ENCODE peak calls at places on chromosomes 13 and 19, in four cellular contexts. I is right cardiac atrium, O is aorta, V is fibroblast of lung. E is an unnamed sample. For H3K27me3, the result is how much of the 10 kb centered on the place peaks cover.

GRCh38 chr13:51050021-51050886 is 60.8 kb downstream of the C13orf42 start:
- DNase-seq in I (no peak), O (no peak), V (no peak), E (no peak)

GRCh38 chr13:110475550-110476219 is 85.8 kb downstream of the RAB20 start:
- DNase-seq in I (no peak), O (no peak), V (no peak), E (no peak)

GRCh38 chr19:4443966-4444764 is 13.4 kb downstream of the UBXN6 start:
- DNase-seq in I (no peak), O (no peak), V (no peak), E (no peak)

GRCh38 chr19:28497137-28497536 is 715.8 kb downstream of the UQCRFS1 start:
- DNase-seq in I (no peak), O (no peak), V (peak), E (no peak)

GRCh38 chr13:33352023-33352422 is 66.5 kb upstream of the STARD13 start:
- DNase-seq in I (no peak), O (no peak), V (no peak), E (no peak)

GRCh38 chr13:59230484-59231264 is 933.1 kb downstream of the DIAPH3 start:
- DNase-seq in I (no peak), O (no peak), V (no peak), E (no peak)

GRCh38 chr19:37654525-37654832 is 786 bp downstream of the ZFP30 start:
- DNase-seq in I (no peak), O (no peak), V (peak), E (no peak)

GRCh38 chr19:12380444-12380737 is 14.9 kb upstream of the ZNF442 start:
- DNase-seq in I (no peak), O (no peak), V (no peak), E (no peak)

GRCh38 chr13:41139296-41139966 is 6.8 kb upstream of the KBTBD6 start:
- DNase-seq in I (no peak), O (no peak), V (peak), E (no peak)

GRCh38 chr19:11330103-11330502 is 9.4 kb downstream of the RAB3D start:
- DNase-seq in I (no peak), O (no peak), V (no peak), E (no peak)

GRCh38 chr19:33397536-33398360 is 24.2 kb downstream of the CEBPG start:
- DNase-seq in I (no peak), O (peak), V (no peak), E (no peak)

GRCh38 chr19:37999309-38000213 is 92.6 kb downstream of the SIPA1L3 start:
- DNase-seq in I (peak), O (no peak), V (peak), E (peak)

GRCh38 chr13:47886314-47886713 is 114.8 kb downstream of the SUCLA2 start:
- DNase-seq in I (no peak), O (no peak), V (no peak), E (no peak)

GRCh38 chr13:68257111-68257842 is 1027.1 kb upstream of the PCDH9 start:
- DNase-seq in I (no peak), O (no peak), V (no peak), E (no peak)

GRCh38 chr19:879711-880438 is 13.1 kb downstream of the MED16 start:
- DNase-seq in I (no peak), O (no peak), V (no peak), E (no peak)

GRCh38 chr19:51462276-51462675 is 4.0 kb upstream of the SIGLEC8 start:
- DNase-seq in I (no peak), O (no peak), V (no peak), E (no peak)
- H3K27me3 ChIP-seq in I (under half), O (under half), V (under half), E (under half)

GRCh38 chr19:45450042-45450380 is 17.8 kb upstream of the FOSB start:
- DNase-seq in I (no peak), O (no peak), V (no peak), E (no peak)
- H3K4me3 ChIP-seq in I (peak), O (no peak), V (peak), E (peak)

DNA sequence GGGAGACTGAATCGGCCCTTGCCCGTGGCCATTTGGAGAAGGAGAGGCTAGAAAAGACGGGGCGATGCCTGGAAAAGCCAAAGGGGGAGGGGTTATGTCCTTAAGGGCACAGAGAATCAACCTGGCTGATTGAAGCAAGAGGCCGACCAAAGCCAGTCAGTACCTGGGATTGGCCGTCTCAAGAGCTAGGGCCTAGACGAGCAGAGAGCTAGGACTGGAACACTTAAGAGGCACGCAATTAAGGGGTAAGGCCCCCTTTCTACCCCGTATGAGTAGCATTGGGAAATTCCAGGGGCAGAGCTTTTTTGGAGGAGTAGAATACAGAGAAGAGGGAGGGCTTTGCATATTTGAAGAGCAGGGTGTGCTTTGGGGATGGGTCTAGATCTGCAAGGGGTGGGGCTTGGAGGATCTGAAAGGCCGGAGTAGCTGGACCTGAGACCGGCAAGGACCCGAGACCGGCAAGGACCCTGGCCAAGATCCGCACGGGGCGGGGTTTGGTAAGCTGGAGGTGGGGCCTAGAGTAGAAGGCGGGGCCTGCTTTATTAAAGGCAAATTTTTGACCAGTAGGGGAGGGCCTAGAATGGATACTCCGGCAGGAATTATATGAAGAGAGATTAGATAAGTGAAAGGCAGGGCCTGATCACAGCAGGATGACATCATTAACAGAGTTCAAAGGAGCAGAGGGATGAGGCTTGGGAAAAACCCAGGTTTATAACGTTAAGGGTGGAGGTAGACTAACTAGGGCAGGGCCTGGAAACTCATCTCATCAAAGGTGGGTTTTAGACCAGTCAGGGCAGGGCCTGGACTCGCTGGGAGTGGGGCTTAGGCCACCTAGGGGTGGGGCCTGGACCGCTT is 10.7 kb upstream of the CACNG6 start:
- DNase-seq in I (peak), O (no peak), V (peak), E (no peak)
- H3K27me3 ChIP-seq in I (under half), O (under half), V (under half), E (half or more)

GRCh38 chr13:87120476-87120875 is 550.7 kb upstream of the SLITRK5 start:
- DNase-seq in I (no peak), O (no peak), V (no peak), E (no peak)

GRCh38 chr13:87124785-87125074 is 546.4 kb upstream of the SLITRK5 start:
- DNase-seq in I (no peak), O (no peak), V (no peak), E (no peak)

GRCh38 chr13:87128006-87128405 is 543.2 kb upstream of the SLITRK5 start:
- DNase-seq in I (no peak), O (no peak), V (peak), E (no peak)

GRCh38 chr13:87123987-87124784 is 547.0 kb upstream of the SLITRK5 start:
- DNase-seq in I (no peak), O (no peak), V (peak), E (peak)

DNA sequence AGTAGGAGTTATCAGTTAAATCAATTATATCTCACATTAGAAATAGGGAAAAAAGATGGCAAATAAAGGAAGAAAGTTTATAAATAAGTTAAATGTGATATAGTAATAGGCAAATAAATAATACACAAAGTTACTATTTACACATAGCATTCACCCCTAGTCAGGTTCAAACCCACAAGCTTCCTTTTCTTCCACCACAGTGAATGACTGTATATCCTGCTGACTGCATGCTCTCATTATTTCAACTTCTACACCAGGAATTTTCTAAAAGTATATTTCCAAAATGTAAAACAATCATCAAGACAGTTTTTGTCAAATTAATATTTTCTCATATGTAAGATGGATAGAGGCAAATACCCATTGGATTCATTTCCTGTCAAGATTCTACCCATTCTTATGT is 548.6 kb upstream of the SLITRK5 start:
- DNase-seq in I (no peak), O (no peak), V (peak), E (no peak)
- H3K4me3 ChIP-seq in I (no peak), O (no peak), V (no peak), E (no peak)

GRCh38 chr19:41744850-41745249 is 10.5 kb upstream of the CEACAM6 start:
- DNase-seq in I (no peak), O (no peak), V (no peak), E (no peak)

GRCh38 chr19:41753159-41753558 is 2.2 kb upstream of the CEACAM6 start:
- DNase-seq in I (peak), O (peak), V (no peak), E (no peak)

GRCh38 chr19:41746593-41747227 is 8.6 kb upstream of the CEACAM6 start:
- DNase-seq in I (no peak), O (no peak), V (peak), E (no peak)

GRCh38 chr19:41745761-41746160 is 9.6 kb upstream of the CEACAM6 start:
- DNase-seq in I (no peak), O (no peak), V (no peak), E (no peak)

DNA sequence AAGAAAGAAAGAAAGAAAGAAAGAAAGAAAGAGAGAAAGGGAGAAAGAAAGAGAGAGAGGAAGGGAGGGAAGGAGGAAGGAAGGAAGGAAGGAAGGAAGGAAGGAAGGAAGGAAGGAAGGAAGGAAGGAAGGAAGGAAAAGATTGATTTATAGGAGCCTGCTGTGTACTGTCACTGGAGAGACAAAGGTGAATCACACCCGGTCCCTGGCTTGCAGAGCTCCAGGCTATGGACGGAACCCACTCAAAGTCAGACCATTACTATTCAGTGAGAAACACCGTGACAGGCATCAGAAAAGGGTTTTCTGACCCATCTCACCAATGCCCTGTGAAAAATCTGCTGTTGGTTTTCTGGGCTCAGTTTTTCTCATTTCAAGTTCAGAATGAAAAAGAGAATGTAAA is 7.3 kb upstream of the CEACAM6 start:
- DNase-seq in I (no peak), O (no peak), V (no peak), E (no peak)
- H3K27me3 ChIP-seq in I (under half), O (under half), V (under half), E (under half)

DNA sequence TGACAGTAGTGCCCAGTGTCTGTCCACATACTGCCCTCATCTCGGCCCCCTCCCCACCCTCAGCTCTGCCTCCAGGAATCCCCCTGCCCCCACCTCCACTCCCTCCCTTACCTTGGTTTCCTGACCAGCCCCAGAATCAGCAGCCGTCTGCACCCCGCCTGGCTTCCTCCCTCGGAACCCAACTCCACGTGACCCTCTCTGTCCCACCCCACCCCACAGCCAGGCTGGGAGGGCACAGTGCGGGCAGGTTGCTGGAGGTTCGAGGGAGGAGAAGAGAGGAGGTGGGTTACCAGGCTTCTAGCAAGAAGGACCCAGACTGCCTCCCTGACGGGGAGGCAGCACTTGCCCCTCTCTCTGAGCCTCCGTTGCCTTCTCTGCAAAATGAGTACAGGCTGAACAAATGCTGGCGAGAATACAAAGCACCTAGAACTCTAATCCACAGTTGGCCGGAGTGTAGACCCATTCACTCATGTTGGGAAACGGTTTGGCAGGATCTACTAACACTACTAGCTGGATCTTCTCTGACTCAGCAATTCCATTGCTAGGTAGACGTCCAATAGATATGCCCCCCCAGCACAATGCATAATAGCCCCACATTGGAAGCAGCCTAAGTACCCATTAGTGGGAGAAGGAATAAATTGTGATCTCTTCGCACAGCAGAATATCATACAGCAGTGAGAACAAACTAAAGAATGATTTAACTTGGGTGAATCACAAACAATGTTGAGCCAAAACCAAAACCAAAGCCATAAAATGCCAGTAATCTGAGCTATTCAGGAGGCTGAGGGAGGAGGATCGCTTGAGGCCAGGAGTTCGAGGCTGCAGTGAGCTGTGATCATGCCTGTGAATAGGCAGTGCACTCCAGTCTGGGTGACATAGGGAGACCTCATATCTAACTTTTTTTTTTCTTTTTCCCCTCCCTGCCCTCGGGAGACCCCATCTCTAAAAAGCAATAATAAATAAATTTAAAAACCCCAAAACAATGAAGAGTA is at the start of gene RASAL3:
- DNase-seq in I (no peak), O (peak), V (no peak), E (no peak)
- H3K4me3 ChIP-seq in I (no peak), O (no peak), V (no peak), E (peak)

DNA sequence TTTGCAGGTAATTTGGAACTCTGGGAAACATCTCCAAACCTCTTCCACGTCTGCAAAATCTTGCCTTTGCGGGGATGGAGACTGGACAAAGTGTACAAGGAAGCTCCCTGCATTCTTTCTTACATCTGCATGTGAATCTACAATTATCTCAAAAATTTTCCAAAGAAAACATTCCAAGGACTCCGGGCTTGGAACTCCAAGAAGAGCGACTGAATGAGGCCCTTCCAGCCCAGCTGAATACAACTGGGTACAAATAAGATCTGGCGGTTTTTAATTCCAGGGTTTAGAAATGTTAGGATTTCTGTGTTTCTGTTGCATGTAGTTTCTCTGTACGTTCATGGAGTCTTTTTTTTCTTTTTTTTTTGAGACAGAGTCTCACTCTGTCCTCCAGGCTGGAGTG is 28.5 kb downstream of the EXOC3L2 start:
- DNase-seq in I (no peak), O (no peak), V (peak), E (no peak)
- H3K27me3 ChIP-seq in I (under half), O (under half), V (under half), E (under half)

DNA sequence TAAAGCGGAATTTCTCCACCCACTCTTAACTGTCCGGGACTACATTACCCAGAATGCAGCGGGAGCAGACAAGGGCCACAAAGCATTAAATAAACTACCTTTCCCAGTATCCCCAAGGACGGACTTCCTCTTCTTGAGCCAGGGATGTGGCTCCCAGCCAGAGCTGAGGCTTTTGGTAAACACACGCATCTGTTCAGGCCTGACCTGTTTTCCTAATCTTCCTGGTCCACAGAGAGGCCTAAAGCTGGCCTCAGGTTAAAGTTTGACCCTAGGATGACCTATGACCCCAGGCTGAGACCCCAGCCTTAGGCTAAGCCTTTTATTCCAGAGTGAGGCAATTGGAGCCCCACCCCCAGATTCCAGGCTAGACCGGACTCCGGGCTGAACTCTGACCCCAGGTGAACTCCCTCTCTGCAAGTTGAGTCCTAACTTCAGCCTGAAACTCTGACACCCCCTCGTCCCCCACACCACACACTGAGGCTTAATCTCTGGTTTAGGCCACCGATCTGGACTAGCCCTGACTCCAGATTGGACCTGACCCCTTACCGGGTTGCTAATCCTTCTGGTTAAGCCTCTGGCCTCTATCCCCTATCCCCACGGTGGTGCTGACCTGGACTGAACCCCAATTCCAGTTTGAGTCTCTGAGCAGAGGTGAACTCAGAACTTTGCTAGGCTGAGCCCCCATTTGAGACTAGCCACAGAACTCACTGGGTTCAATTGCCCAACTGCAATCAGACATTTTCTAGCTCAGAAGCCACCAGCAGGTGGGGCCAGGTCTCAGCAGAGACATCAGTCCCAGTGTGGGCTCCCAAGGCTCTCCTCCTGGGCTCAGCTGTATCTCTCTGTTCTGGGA is 719 bp upstream of the GPR108 start:
- DNase-seq in I (peak), O (peak), V (peak), E (peak)
- H3K4me3 ChIP-seq in I (no peak), O (no peak), V (no peak), E (peak)